ENCODE peak calls at places on chromosome 19, in ten cellular contexts. P, T, O, G, Y, Z, D, A, M and R are unnamed samples.

GRCh38 chr19:55353803-55354697 is 469 bp downstream of the COX6B2 start:
- DNase-seq in Y (peak), Z (peak), O (no peak), D (peak), G (peak), P (peak), A (peak), M (peak), T (peak), R (no peak)

GRCh38 chr19:54478677-54479266 is 5.7 kb upstream of the CDC42EP5 start:
- DNase-seq in M (no peak), A (peak), G (peak), D (no peak), T (peak), O (peak), Y (no peak), Z (peak), P (no peak), R (peak)

GRCh38 chr19:11033763-11034162 is 55.5 kb upstream of the LDLR start:
- DNase-seq in T (no peak), M (no peak), P (no peak), D (no peak), G (no peak), O (no peak), Y (no peak), Z (no peak), A (no peak), R (no peak)

GRCh38 chr19:52494518-52494917 is 33.0 kb upstream of the ZNF808 start:
- DNase-seq in M (no peak), P (no peak), O (no peak), Z (no peak), A (no peak), G (no peak), Y (no peak), T (no peak), D (no peak), R (no peak)

GRCh38 chr19:15378529-15379082 is 981 bp downstream of the AKAP8 start:
- DNase-seq in A (peak), P (no peak), O (peak), G (peak), Y (peak), Z (peak), M (peak), T (no peak), D (peak), R (peak)

GRCh38 chr19:40443131-40443929 is 805 bp downstream of the SERTAD3 start:
- DNase-seq in G (peak), Z (peak), A (peak), O (peak), Y (peak), P (peak), T (peak), D (peak), M (peak), R (peak)

GRCh38 chr19:38284422-38284821 is 19.6 kb upstream of the C19orf33 start:
- DNase-seq in A (no peak), D (no peak), T (no peak), M (no peak), Y (no peak), P (no peak), Z (no peak), G (no peak), O (no peak), R (no peak)

GRCh38 chr19:49362048-49362925 is at the start of gene TEAD2:
- DNase-seq in T (peak), A (peak), D (peak), P (peak), Y (peak), O (peak), M (peak), Z (peak), G (peak), R (peak)

GRCh38 chr19:24033308-24033961 is 53.6 kb upstream of the ZNF254 start:
- DNase-seq in Z (peak), A (peak), Y (peak), G (peak), P (peak), M (peak), T (peak), D (peak), O (peak), R (peak)

GRCh38 chr19:4183967-4184717 is 1.7 kb downstream of the ANKRD24 start:
- DNase-seq in T (no peak), G (no peak), A (no peak), Z (peak), O (no peak), P (peak), Y (peak), M (no peak), D (no peak), R (peak)

GRCh38 chr19:6774821-6775707 is 2.6 kb downstream of the VAV1 start:
- DNase-seq in P (no peak), O (peak), M (peak), Z (no peak), T (no peak), D (no peak), A (no peak), G (no peak), Y (no peak), R (no peak)

GRCh38 chr19:6769006-6769637 is 1.9 kb upstream of the SH2D3A start:
- DNase-seq in Y (no peak), M (no peak), A (no peak), O (peak), T (no peak), Z (peak), G (no peak), D (no peak), P (no peak), R (no peak)

GRCh38 chr19:6772866-6773322 is 386 bp downstream of the VAV1 start:
- DNase-seq in M (no peak), T (no peak), Y (no peak), A (no peak), G (no peak), D (no peak), P (no peak), O (no peak), Z (no peak), R (no peak)

GRCh38 chr19:6773323-6773931 is 919 bp downstream of the VAV1 start:
- DNase-seq in G (no peak), Y (peak), Z (peak), O (no peak), T (peak), A (no peak), M (peak), P (no peak), D (peak), R (no peak)

DNA sequence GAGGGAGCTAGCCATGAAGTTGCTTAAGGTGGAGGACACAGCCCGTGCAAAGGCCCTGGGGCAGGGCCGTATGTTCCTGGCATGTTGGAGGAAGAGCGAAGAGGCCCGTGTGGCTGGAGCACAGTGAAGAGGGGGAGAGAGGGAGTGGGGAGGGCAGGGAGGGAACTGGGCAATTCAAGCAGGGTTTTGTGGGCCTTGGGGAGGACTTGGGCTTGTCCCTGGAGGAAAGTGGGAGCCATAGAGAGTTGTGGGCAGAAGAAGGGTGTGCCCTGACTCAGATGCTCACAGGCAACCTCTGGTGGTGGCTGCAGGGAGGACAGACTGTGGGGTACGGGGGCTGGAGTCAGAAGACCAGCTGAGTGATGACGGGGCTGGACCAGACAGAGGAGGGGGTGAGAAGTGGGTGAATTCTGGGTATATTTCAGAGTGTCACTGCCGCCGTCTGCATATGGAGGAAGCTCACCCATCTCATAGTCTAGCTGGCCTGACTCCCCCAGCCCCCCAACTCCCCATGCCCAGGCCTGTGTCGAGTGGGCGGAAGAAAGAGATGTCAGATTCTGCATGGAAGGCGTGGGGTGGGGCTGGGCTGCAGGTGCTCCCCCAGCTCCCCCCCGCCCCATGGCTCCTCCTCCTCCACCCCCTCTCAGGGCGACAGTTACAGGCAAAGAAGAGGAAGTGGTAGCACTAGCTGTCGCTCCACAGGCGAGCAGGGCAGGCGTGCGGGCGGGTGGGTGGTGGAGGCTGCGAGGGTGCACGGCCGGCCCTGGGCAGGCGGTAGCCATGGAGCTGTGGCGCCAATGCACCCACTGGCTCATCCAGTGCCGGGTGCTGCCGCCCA is at the start of gene VAV1:
- DNase-seq in P (peak), T (peak), Z (peak), O (no peak), Y (peak), M (peak), D (peak), G (no peak), A (no peak), R (no peak)
- H3K4me3 ChIP-seq in P (peak), T (no peak), Z (no peak), O (no peak), Y (peak), M (peak), D (peak), G (no peak), A (no peak), R (no peak)

GRCh38 chr19:617551-618246 is 15.6 kb downstream of the POLRMT start:
- DNase-seq in Z (no peak), G (no peak), M (no peak), O (no peak), Y (no peak), P (no peak), T (no peak), A (no peak), D (no peak), R (no peak)

GRCh38 chr19:616276-616675 is 17.1 kb downstream of the POLRMT start:
- DNase-seq in O (no peak), A (no peak), P (no peak), Z (no peak), G (no peak), T (no peak), Y (no peak), D (no peak), M (no peak), R (no peak)

GRCh38 chr19:613732-614567 is 19.4 kb downstream of the POLRMT start:
- DNase-seq in Z (no peak), A (no peak), O (no peak), P (no peak), T (no peak), Y (no peak), G (no peak), M (no peak), D (no peak), R (no peak)

GRCh38 chr19:616732-617526 is 16.4 kb downstream of the POLRMT start:
- DNase-seq in T (no peak), A (no peak), Y (no peak), D (no peak), G (no peak), O (no peak), P (no peak), M (no peak), Z (no peak), R (no peak)

GRCh38 chr19:615619-616018 is 17.7 kb downstream of the POLRMT start:
- DNase-seq in M (no peak), D (no peak), P (no peak), Z (no peak), G (no peak), O (no peak), A (peak), Y (no peak), T (no peak), R (no peak)
- H3K4me3 ChIP-seq in M (no peak), D (no peak), P (no peak), Z (no peak), G (no peak), O (no peak), A (no peak), Y (no peak), T (no peak), R (no peak)

GRCh38 chr19:30445385-30445784 is 73.2 kb downstream of the ZNF536 start:
- DNase-seq in A (no peak), M (no peak), G (no peak), T (no peak), O (no peak), P (no peak), Z (no peak), Y (no peak), D (no peak), R (no peak)

GRCh38 chr19:30444253-30444671 is 72.1 kb downstream of the ZNF536 start:
- DNase-seq in T (no peak), D (no peak), G (no peak), O (no peak), A (no peak), M (no peak), Z (no peak), Y (no peak), P (no peak), R (no peak)

GRCh38 chr19:30443531-30444252 is 71.5 kb downstream of the ZNF536 start:
- DNase-seq in T (no peak), A (no peak), P (no peak), M (no peak), Y (no peak), O (no peak), Z (no peak), G (no peak), D (no peak), R (no peak)

GRCh38 chr19:30442715-30443114 is 70.5 kb downstream of the ZNF536 start:
- DNase-seq in G (no peak), O (no peak), Z (no peak), M (no peak), A (no peak), P (no peak), D (no peak), Y (no peak), T (no peak), R (no peak)

DNA sequence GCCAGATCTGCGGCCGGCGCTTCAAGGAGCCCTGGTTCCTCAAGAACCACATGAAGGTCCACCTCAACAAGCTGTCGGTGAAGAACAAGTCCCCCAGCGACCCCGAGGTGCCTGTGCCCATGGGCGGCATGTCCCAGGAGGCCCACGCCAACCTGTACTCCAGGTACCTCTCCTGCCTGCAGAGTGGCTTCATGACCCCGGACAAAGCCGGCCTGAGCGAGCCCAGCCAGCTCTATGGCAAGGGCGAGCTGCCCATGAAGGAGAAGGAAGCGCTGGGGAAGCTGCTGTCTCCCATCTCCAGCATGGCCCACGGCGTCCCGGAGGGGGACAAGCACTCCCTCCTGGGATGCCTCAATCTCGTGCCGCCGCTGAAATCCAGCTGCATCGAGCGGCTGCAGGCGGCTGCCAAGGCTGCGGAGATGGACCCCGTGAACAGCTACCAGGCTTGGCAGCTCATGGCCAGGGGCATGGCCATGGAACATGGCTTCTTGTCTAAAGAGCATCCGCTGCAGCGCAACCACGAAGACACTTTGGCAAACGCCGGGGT is 72.6 kb downstream of the ZNF536 start:
- DNase-seq in D (no peak), Y (no peak), O (no peak), G (no peak), A (no peak), Z (no peak), T (no peak), M (no peak), P (no peak), R (no peak)
- H3K4me3 ChIP-seq in D (no peak), Y (no peak), O (no peak), G (no peak), A (no peak), Z (no peak), T (no peak), M (no peak), P (no peak), R (no peak)

GRCh38 chr19:17406887-17407196 is 1.4 kb upstream of the BST2 start:
- DNase-seq in O (no peak), Z (no peak), M (no peak), P (no peak), A (no peak), D (no peak), Y (no peak), G (no peak), T (no peak), R (no peak)
- H3K4me3 ChIP-seq in O (no peak), Z (peak), M (peak), P (peak), A (no peak), D (peak), Y (peak), G (no peak), T (no peak), R (peak)

GRCh38 chr19:5579697-5580096 is 11.9 kb upstream of the TINCR start:
- DNase-seq in Y (no peak), P (no peak), T (no peak), G (no peak), O (no peak), M (no peak), Z (no peak), D (no peak), A (no peak), R (no peak)

GRCh38 chr19:5580116-5580515 is 12.4 kb upstream of the TINCR start:
- DNase-seq in G (no peak), O (no peak), T (no peak), M (no peak), D (no peak), A (no peak), P (no peak), Z (no peak), Y (no peak), R (peak)

GRCh38 chr19:5579286-5579685 is 11.5 kb upstream of the TINCR start:
- DNase-seq in Z (no peak), O (no peak), Y (no peak), D (no peak), T (no peak), M (no peak), P (no peak), A (no peak), G (no peak), R (no peak)

GRCh38 chr19:5575553-5575952 is 7.8 kb upstream of the TINCR start:
- DNase-seq in Z (no peak), M (no peak), D (no peak), G (no peak), P (no peak), A (no peak), T (no peak), Y (no peak), O (no peak), R (no peak)

DNA sequence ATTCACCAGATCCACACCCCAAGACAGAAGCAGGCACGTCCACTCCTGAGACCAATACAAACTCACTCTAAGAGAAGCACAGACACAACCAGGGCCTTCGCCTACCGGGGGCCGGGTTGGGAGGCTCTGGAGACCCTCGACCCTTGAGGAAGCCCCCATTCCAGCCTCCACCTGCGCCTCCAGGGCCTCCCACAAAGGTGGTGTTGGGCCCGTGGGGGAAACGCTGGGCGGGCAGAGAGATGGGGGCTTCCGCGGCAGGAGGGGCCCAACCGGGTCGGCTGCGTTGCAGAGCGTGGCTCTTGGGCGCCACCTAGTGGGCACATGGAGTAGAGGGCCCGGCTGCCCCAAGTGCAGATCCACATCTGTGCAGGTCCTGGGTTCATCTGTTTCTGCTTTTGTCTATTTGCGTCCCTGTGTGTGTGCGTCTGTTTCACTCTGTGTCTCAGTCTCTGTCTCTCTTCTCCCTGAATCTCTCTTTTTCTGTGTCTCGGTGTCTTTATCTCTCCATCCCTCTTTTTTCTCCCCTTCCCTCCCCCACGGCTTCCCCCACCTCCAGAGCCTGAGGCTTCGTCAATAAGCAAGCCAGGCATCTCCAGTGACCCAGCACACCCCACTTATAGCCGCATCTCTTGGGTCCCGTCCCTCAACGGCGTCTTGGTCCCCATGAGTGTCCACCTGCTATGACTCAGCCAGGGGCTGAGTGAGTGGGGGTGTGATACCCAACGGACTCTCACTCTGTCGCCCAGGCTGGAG is 10.5 kb upstream of the TINCR start:
- DNase-seq in P (peak), O (peak), A (peak), T (peak), G (no peak), Y (peak), Z (peak), M (no peak), D (peak), R (peak)
- H3K4me3 ChIP-seq in P (no peak), O (peak), A (peak), T (no peak), G (no peak), Y (no peak), Z (no peak), M (no peak), D (peak), R (peak)

DNA sequence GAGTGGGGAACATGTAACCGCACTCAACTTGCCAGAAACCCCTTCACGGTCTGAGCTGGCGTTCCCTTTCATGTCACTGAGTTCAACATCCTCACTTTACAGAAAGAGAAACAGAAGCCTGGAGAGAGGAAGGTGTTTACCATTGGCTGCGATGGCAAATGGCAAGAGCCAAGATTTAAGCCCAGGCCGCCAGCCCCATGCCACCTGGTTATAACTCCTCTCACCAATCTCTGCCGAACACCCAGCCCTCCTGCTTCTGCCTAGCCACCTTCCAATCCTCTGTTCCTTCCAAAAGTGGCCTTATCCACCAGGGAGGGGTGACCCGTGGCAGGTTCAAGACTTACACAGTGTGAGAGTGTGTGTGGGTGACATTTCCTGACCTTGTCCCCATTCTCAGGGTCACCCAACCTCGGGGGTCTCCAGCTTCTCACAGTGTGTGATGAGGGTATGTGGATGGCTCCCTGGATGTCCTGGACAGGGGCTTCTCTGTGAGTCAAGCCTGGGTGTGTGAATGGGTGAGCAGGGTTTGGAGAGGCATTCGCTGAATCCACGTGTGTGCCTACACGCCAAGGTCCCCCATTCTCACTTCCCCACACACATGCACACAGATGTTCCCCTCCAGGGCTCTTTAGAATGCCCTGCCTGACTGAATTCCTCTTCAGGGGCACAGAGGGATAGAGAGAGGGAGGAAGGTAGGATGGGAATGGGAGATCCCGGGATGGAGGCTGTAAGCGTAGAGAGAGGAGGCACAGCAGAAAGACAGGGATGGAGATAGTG is 1.2 kb downstream of the CADM4 start:
- DNase-seq in P (no peak), O (no peak), Z (no peak), T (no peak), Y (no peak), M (no peak), G (no peak), D (no peak), A (no peak), R (no peak)
- H3K4me3 ChIP-seq in P (peak), O (no peak), Z (peak), T (no peak), Y (no peak), M (no peak), G (no peak), D (peak), A (no peak), R (no peak)

GRCh38 chr19:48290341-48290922 is 20.6 kb downstream of the ZNF114 start:
- DNase-seq in T (no peak), Y (no peak), P (no peak), M (no peak), Z (peak), D (no peak), O (peak), A (peak), G (peak), R (no peak)
- H3K4me3 ChIP-seq in T (no peak), Y (peak), P (peak), M (peak), Z (peak), D (peak), O (peak), A (no peak), G (peak), R (no peak)

DNA sequence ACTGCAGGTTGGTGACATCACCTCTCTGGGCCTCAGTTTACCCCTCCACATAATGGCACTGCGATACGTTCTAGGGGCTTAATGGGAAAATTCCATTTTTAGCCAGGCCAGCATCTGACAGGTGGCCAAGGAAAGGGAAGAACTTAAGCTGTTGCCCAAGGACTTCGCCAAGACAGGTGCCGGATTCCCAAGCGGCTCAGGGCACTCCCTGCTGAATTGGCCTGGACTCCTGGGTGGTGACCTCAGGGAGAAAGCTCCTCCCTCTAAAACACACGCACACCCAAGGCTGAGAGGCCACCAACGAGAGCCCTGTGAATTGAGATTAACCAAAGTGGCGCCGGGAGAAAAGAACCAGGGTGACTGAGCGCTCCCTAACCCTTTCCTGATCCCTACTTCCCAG is 13.3 kb downstream of the MAST3 start:
- DNase-seq in O (no peak), M (no peak), D (peak), G (no peak), Y (no peak), A (no peak), P (no peak), Z (no peak), T (no peak), R (peak)
- H3K4me3 ChIP-seq in O (peak), M (peak), D (peak), G (no peak), Y (peak), A (peak), P (peak), Z (peak), T (no peak), R (no peak)